ENCODE peak calls at places on chromosomes 13 and 19, in seven cellular contexts. H is GDM1, A is fibroblast of mammary gland, G is NCI-H2171 treated with DMSO at 0.1 percent for 48 hours, N is Kasumi-1, T is hepatocyte, M is anterior cingulate cortex. O is an unnamed sample.

GRCh38 chr19:42352216-42352892 is 26.9 kb downstream of the MEGF8 start:
- DNase-seq in H (no peak), A (no peak), G (peak; percentile 50), N (no peak), T (no peak), M (peak; percentile 66), O (no peak)

GRCh38 chr19:56538761-56539263 is at the start of gene ZFP28:
- DNase-seq in H (peak; percentile 87), A (no peak), G (peak; percentile 82), N (no peak), T (no peak), M (peak; percentile 53), O (peak; percentile 61)

GRCh38 chr19:48746738-48747575 is at the start of gene IZUMO1:
- DNase-seq in H (no peak), A (peak; percentile 88), G (no peak), N (no peak), T (peak; percentile 91), M (peak; percentile 47), O (no peak)

GRCh38 chr19:6034512-6034911 is 56.6 kb upstream of the RANBP3 start:
- DNase-seq in H (no peak), A (no peak), G (no peak), N (no peak), T (no peak), M (no peak), O (no peak)

GRCh38 chr19:34994643-34995471 is 5.3 kb upstream of the GRAMD1A start:
- DNase-seq in H (no peak), A (no peak), G (no peak), N (no peak), T (peak; percentile 72), M (no peak), O (no peak)

GRCh38 chr13:45798851-45799250 is 52.7 kb downstream of the SIAH3 start:
- DNase-seq in H (no peak), A (no peak), G (no peak), N (no peak), T (no peak), M (no peak), O (no peak)

GRCh38 chr19:28466107-28467045 is 746.6 kb downstream of the UQCRFS1 start:
- DNase-seq in H (no peak), A (peak; percentile 61), G (peak; percentile 19), N (peak; percentile 35), T (peak; percentile 78), M (no peak), O (peak; percentile 20)

GRCh38 chr19:43562698-43563241 is 12.6 kb downstream of the XRCC1 start:
- DNase-seq in H (peak; percentile 86), A (peak; percentile 78), G (peak; percentile 14), N (peak; percentile 99), T (no peak), M (peak; percentile 73), O (peak; percentile 89)

GRCh38 chr19:4361152-4362037 is 18.0 kb downstream of the MPND start:
- DNase-seq in H (no peak), A (no peak), G (no peak), N (no peak), T (peak; percentile 48), M (no peak), O (no peak)

GRCh38 chr13:71237332-71237731 is 629.7 kb downstream of the DACH1 start:
- DNase-seq in H (no peak), A (no peak), G (no peak), N (no peak), T (no peak), M (no peak), O (no peak)

GRCh38 chr19:1455336-1456120 is 5.6 kb downstream of the APC2 start:
- DNase-seq in H (peak; percentile 72), A (peak; percentile 69), G (peak; percentile 13), N (peak; percentile 71), T (peak; percentile 46), M (no peak), O (no peak)

GRCh38 chr13:31007392-31007791 is 74.9 kb downstream of the TEX26 start:
- DNase-seq in H (no peak), A (no peak), G (no peak), N (no peak), T (no peak), M (no peak), O (no peak)

GRCh38 chr19:56105090-56105701 is 15.9 kb downstream of the ZNF787 start:
- DNase-seq in H (no peak), A (peak; percentile 74), G (peak; percentile 82), N (peak; percentile 52), T (peak; percentile 80), M (peak; percentile 29), O (no peak)

GRCh38 chr19:20385056-20385455 is 180.5 kb downstream of the ZNF737 start:
- DNase-seq in H (no peak), A (no peak), G (no peak), N (no peak), T (peak; percentile 6), M (no peak), O (no peak)

GRCh38 chr13:21389124-21389523 is 70.0 kb downstream of the ZDHHC20 start:
- DNase-seq in H (no peak), A (no peak), G (no peak), N (no peak), T (no peak), M (no peak), O (no peak)

GRCh38 chr19:887072-887471 is 5.9 kb downstream of the MED16 start:
- DNase-seq in H (no peak), A (peak; percentile 70), G (no peak), N (no peak), T (peak; percentile 59), M (peak; percentile 20), O (no peak)

GRCh38 chr13:111577956-111578595 is 257.6 kb downstream of the TEX29 start:
- DNase-seq in H (no peak), A (no peak), G (no peak), N (no peak), T (no peak), M (no peak), O (no peak)

GRCh38 chr19:51689751-51690358 is 3.3 kb upstream of the SPACA6 start:
- DNase-seq in H (no peak), A (no peak), G (peak; percentile 17), N (peak; percentile 15), T (peak; percentile 69), M (no peak), O (no peak)

GRCh38 chr13:49400755-49401659 is 42.9 kb downstream of the CAB39L start:
- DNase-seq in H (no peak), A (peak; percentile 45), G (no peak), N (peak; percentile 41), T (peak; percentile 71), M (no peak), O (no peak)

GRCh38 chr19:29871143-29871542 is 59.4 kb downstream of the CCNE1 start:
- DNase-seq in H (no peak), A (no peak), G (no peak), N (no peak), T (peak; percentile 44), M (no peak), O (no peak)

GRCh38 chr19:50969413-50969760 is at the start of gene KLK6:
- DNase-seq in H (no peak), A (no peak), G (no peak), N (no peak), T (peak; percentile 33), M (peak; percentile 20), O (no peak)

GRCh38 chr19:58581227-58582141 is 8.3 kb upstream of the MZF1 start:
- DNase-seq in H (no peak), A (peak; percentile 89), G (no peak), N (no peak), T (peak; percentile 91), M (no peak), O (no peak)

GRCh38 chr19:40274585-40275544 is 10.3 kb downstream of the AKT2 start:
- DNase-seq in H (no peak), A (no peak), G (peak; percentile 45), N (peak; percentile 27), T (peak; percentile 2), M (no peak), O (no peak)

GRCh38 chr13:32019612-32020233 is 11.9 kb upstream of the FRY start:
- DNase-seq in H (peak; percentile 73), A (peak; percentile 76), G (peak; percentile 42), N (peak; percentile 41), T (peak; percentile 75), M (no peak), O (peak; percentile 50)

GRCh38 chr19:1047696-1048147 is 7.8 kb downstream of the ABCA7 start:
- DNase-seq in H (no peak), A (no peak), G (no peak), N (no peak), T (no peak), M (no peak), O (no peak)

GRCh38 chr13:41821195-41821594 is 139.7 kb downstream of the VWA8 start:
- DNase-seq in H (no peak), A (no peak), G (no peak), N (no peak), T (no peak), M (no peak), O (no peak)

GRCh38 chr13:112782433-112783010 is 92.7 kb downstream of the ATP11A start:
- DNase-seq in H (no peak), A (no peak), G (no peak), N (no peak), T (no peak), M (no peak), O (no peak)

GRCh38 chr13:100514788-100515409 is 73.7 kb downstream of the GGACT start:
- DNase-seq in H (peak; percentile 67), A (peak; percentile 76), G (peak; percentile 90), N (peak; percentile 84), T (peak; percentile 88), M (peak; percentile 60), O (peak; percentile 64)

GRCh38 chr19:33323093-33323820 is 20.9 kb upstream of the CEBPA start:
- DNase-seq in H (no peak), A (no peak), G (no peak), N (no peak), T (no peak), M (no peak), O (no peak)

GRCh38 chr19:48543121-48543710 is 8.8 kb upstream of the SULT2B1 start:
- DNase-seq in H (peak; percentile 6), A (peak; percentile 62), G (no peak), N (peak; percentile 36), T (no peak), M (no peak), O (no peak)

GRCh38 chr13:111212517-111212873 is 97.4 kb downstream of the ARHGEF7 start:
- DNase-seq in H (no peak), A (no peak), G (no peak), N (no peak), T (no peak), M (no peak), O (no peak)

GRCh38 chr13:30382836-30383525 is 39.3 kb upstream of the UBE2L5 start:
- DNase-seq in H (no peak), A (no peak), G (peak; percentile 78), N (no peak), T (no peak), M (no peak), O (no peak)

GRCh38 chr19:18809149-18809978 is 18.3 kb upstream of the COMP start:
- DNase-seq in H (no peak), A (peak; percentile 89), G (no peak), N (peak; percentile 55), T (peak; percentile 57), M (no peak), O (no peak)

GRCh38 chr13:92321174-92321573 is 905.4 kb upstream of the GPC6 start:
- DNase-seq in H (no peak), A (no peak), G (no peak), N (no peak), T (no peak), M (no peak), O (no peak)

GRCh38 chr19:16836115-16836905 is 7.1 kb downstream of the SIN3B start:
- DNase-seq in H (peak; percentile 30), A (peak; percentile 49), G (no peak), N (no peak), T (no peak), M (no peak), O (no peak)

GRCh38 chr19:4172861-4173473 is 9.4 kb downstream of the SIRT6 start:
- DNase-seq in H (no peak), A (no peak), G (peak; percentile 65), N (peak; percentile 54), T (peak; percentile 88), M (no peak), O (no peak)

GRCh38 chr13:35283856-35284255 is 192.6 kb downstream of the MAB21L1 start:
- DNase-seq in H (no peak), A (peak; percentile 63), G (peak; percentile 52), N (no peak), T (peak; percentile 50), M (no peak), O (no peak)